ENCODE peak calls at places on chromosomes 7 and 10, in six cellular contexts. H is tibial nerve, T is lower lobe of right lung, F is prostate gland, X is spleen, R is breast epithelium. W is an unnamed sample. For H3K36me3, the result is how much of the 10 kb centered on the place peaks cover.

GRCh38 chr7:30721211-30721610 is 30.7 kb upstream of the INMT start:
- DNase-seq in H (no peak), T (no peak), F (no peak), X (peak), R (no peak), W (no peak)

GRCh38 chr10:5595591-5596590 is 70.5 kb downstream of the ASB13 start:
- DNase-seq in H (no peak), T (peak), F (no peak), X (no peak), R (no peak), W (no peak)

GRCh38 chr10:86017841-86018734 is 348.5 kb downstream of the GRID1 start:
- DNase-seq in H (no peak), T (peak), F (no peak), X (no peak), R (no peak), W (no peak)

GRCh38 chr7:2107386-2108085 is 125.2 kb downstream of the MAD1L1 start:
- DNase-seq in H (no peak), T (no peak), F (no peak), X (no peak), R (no peak), W (no peak)

GRCh38 chr7:150986099-150986512 is 4.7 kb upstream of the NOS3 start:
- DNase-seq in H (peak), T (no peak), F (no peak), X (no peak), R (no peak), W (no peak)

GRCh38 chr7:1290262-1291039 is 57.8 kb downstream of the UNCX start:
- DNase-seq in H (no peak), T (peak), F (peak), X (peak), R (no peak), W (peak)

GRCh38 chr7:10474048-10474447 is 499.6 kb upstream of the PHF14 start:
- DNase-seq in H (no peak), T (no peak), F (no peak), X (no peak), R (no peak), W (no peak)

GRCh38 chr10:103667390-103667789 is 173.9 kb downstream of the NEURL1 start:
- DNase-seq in H (no peak), T (no peak), F (no peak), X (no peak), R (no peak), W (no peak)

GRCh38 chr7:75531359-75531821 is 39.3 kb downstream of the SPDYE5 start:
- DNase-seq in H (no peak), T (no peak), F (no peak), X (no peak), R (no peak), W (no peak)

GRCh38 chr10:58590152-58590551 is 77.5 kb downstream of the BICC1 start:
- DNase-seq in H (peak), T (no peak), F (no peak), X (no peak), R (no peak), W (no peak)

GRCh38 chr10:11003739-11004515 is 13.7 kb upstream of the CELF2 start:
- DNase-seq in H (peak), T (no peak), F (no peak), X (no peak), R (no peak), W (no peak)

GRCh38 chr7:107718456-107719193 is 25.3 kb upstream of the CBLL1 start:
- DNase-seq in H (no peak), T (no peak), F (no peak), X (no peak), R (no peak), W (no peak)

GRCh38 chr7:47379629-47380324 is 202.1 kb downstream of the TNS3 start:
- DNase-seq in H (no peak), T (peak), F (peak), X (peak), R (no peak), W (no peak)

GRCh38 chr10:14875941-14876340 is 2.7 kb upstream of the SUV39H2 start:
- DNase-seq in H (no peak), T (no peak), F (no peak), X (no peak), R (no peak), W (no peak)

GRCh38 chr7:54841772-54842707 is 83.0 kb upstream of the SEC61G start:
- DNase-seq in H (no peak), T (peak), F (no peak), X (no peak), R (no peak), W (no peak)
- TF ChIP-seq CTCF in H (no peak), T (peak), F (no peak), X (peak), R (no peak), W (no peak)

GRCh38 chr10:93408788-93409187 is 73.3 kb downstream of the MYOF start:
- DNase-seq in H (no peak), T (no peak), F (no peak), X (no peak), R (no peak), W (no peak)

GRCh38 chr10:93406367-93407145 is 75.6 kb downstream of the MYOF start:
- DNase-seq in H (no peak), T (no peak), F (no peak), X (no peak), R (no peak), W (no peak)

GRCh38 chr10:93403152-93403551 is 79.0 kb downstream of the MYOF start:
- DNase-seq in H (no peak), T (no peak), F (no peak), X (no peak), R (no peak), W (no peak)

GRCh38 chr10:93402192-93402591 is 79.9 kb downstream of the MYOF start:
- DNase-seq in H (no peak), T (no peak), F (no peak), X (no peak), R (no peak), W (no peak)

DNA sequence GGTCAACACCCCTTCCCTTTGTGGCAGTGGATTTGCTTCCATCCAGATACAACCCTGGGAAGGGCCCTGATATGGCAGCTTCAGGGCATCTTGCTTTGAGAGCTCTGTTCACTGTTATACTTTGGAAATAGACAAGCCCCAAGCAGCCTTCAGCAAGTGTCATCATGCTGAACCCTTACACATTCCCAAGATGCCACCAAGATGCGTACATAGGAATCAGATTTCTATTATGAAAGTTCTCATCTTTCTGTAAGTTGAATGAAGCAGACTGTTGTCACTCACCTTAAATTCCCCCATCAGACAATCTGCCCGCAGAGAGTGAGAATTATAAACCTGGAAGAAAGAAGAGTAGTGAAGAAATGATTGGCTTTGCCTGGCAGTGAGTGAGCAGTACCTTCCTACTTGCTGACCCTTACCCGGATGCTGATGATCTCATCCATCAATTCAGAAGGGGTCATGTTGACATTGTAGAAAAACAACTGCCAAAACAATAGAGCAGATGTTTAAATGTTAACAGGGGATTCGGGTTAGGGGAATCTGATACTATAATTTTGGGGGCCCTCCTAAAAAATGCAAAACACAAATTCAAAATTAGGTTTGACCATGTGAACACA is 78.3 kb downstream of the MYOF start:
- DNase-seq in H (no peak), T (no peak), F (no peak), X (no peak), R (no peak), W (no peak)
- H3K27ac ChIP-seq in H (no peak), T (no peak), F (no peak), X (no peak), R (no peak), W (no peak)

GRCh38 chr7:45070254-45070642 is 18.5 kb downstream of the NACAD start:
- DNase-seq in H (no peak), T (no peak), F (no peak), X (no peak), R (no peak), W (no peak)
- H3K36me3 ChIP-seq in H (under half), T (half or more), F (under half), X (half or more), R (under half), W (half or more)

GRCh38 chr10:62199584-62199983 is 69.1 kb downstream of the RTKN2 start:
- DNase-seq in H (no peak), T (no peak), F (no peak), X (no peak), R (no peak), W (no peak)
- TF ChIP-seq CTCF in H (no peak), T (no peak), F (no peak), X (no peak), R (no peak), W (no peak)

GRCh38 chr7:105766421-105767191 is 109.8 kb downstream of the ATXN7L1 start:
- DNase-seq in H (no peak), T (no peak), F (no peak), X (peak), R (no peak), W (no peak)
- H3K27ac ChIP-seq in H (no peak), T (no peak), F (no peak), X (no peak), R (no peak), W (no peak)

GRCh38 chr10:129942019-129942277 is 22.1 kb downstream of the EBF3 start:
- DNase-seq in H (no peak), T (no peak), F (no peak), X (no peak), R (peak), W (no peak)
- H3K36me3 ChIP-seq in H (under half), T (under half), F (under half), X (under half), R (under half), W (under half)

DNA sequence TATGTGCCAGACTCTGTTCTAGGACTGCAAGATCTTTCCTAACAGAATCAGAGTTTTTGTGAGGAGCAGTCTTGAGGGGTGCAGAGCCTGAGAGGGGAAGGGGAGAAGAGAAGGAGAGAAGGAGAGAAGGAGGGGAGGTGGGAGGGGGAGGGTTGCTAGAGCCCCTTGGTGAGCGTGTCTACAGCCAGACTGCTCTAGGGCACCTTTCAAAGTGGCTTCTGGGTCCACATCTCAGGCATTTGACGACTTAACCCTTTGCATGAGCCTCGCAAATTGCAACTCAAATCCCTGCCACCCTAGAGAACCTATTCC is 31.1 kb upstream of the LEP start:
- DNase-seq in H (no peak), T (no peak), F (no peak), X (no peak), R (no peak), W (no peak)
- TF ChIP-seq CTCF in H (no peak), T (no peak), F (no peak), X (no peak), R (no peak), W (peak)

DNA sequence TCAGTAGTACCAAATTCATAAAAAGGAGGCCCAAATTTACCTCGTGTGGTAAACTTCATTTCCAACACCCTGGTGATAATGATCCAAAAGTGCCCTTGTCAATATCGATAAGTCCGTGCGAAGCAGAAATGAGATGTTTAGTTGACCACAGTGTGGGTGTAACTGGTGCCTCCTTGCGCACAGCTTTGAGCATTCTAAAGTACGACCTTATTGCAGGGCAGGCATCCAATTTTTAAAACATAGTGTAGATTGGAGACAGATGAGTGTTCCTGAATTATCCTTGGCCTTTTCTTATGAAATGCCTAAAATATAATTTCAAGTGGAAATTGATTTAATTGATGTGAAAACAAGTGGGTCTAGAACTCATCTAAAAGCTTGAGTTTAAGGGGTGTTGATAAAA is 248.4 kb downstream of the TRIL start:
- DNase-seq in H (no peak), T (no peak), F (no peak), X (no peak), R (no peak), W (no peak)
- H3K27ac ChIP-seq in H (no peak), T (no peak), F (no peak), X (no peak), R (no peak), W (no peak)

GRCh38 chr7:97868314-97868713 is 3.9 kb downstream of the ASNS start:
- DNase-seq in H (no peak), T (no peak), F (no peak), X (no peak), R (no peak), W (no peak)
- H3K36me3 ChIP-seq in H (under half), T (under half), F (under half), X (under half), R (under half), W (under half)

GRCh38 chr7:132049462-132050304 is 493.3 kb upstream of the PODXL start:
- DNase-seq in H (no peak), T (no peak), F (no peak), X (no peak), R (no peak), W (peak)
- TF ChIP-seq CTCF in H (no peak), T (peak), F (peak), X (peak), R (peak), W (peak)

W was measured in CD8-positive, alpha-beta T cell.